ENCODE peak calls at places on chromosomes 13 and 19, in five cellular contexts. D is fibroblast of pulmonary artery; X is heart right ventricle; M is Caco-2; F is CD8-positive, alpha-beta T cell. Y is an unnamed sample.

GRCh38 chr13:99140831-99141230 is 59.8 kb upstream of the UBAC2 start:
- DNase-seq in D (no peak), X (no peak), M (no peak), F (no peak), Y (no peak)

GRCh38 chr19:43578787-43579186 is 3.2 kb downstream of the PINLYP start:
- DNase-seq in D (no peak), X (no peak), M (no peak), F (no peak), Y (no peak)

GRCh38 chr19:29591670-29592069 is 14.4 kb upstream of the POP4 start:
- DNase-seq in D (no peak), X (no peak), M (no peak), F (no peak), Y (no peak)

GRCh38 chr19:5826531-5827341 is 12.8 kb downstream of the FUT6 start:
- DNase-seq in D (peak), X (peak), M (peak), F (peak), Y (no peak)

GRCh38 chr19:2574971-2575630 is 99.2 kb downstream of the GADD45B start:
- DNase-seq in D (no peak), X (no peak), M (no peak), F (no peak), Y (no peak)

GRCh38 chr19:2113436-2114211 is 16.9 kb downstream of the IZUMO4 start:
- DNase-seq in D (peak), X (no peak), M (no peak), F (no peak), Y (no peak)

GRCh38 chr19:46529622-46530451 is 34.2 kb upstream of the PNMA8B start:
- DNase-seq in D (peak), X (peak), M (no peak), F (peak), Y (no peak)

GRCh38 chr13:79519252-79519651 is 38.3 kb downstream of the NDFIP2 start:
- DNase-seq in D (peak), X (no peak), M (no peak), F (no peak), Y (no peak)

GRCh38 chr19:970695-971094 is 13.4 kb upstream of the WDR18 start:
- DNase-seq in D (no peak), X (no peak), M (peak), F (no peak), Y (no peak)

GRCh38 chr13:79803939-79804487 is 323.1 kb downstream of the NDFIP2 start:
- DNase-seq in D (no peak), X (no peak), M (no peak), F (no peak), Y (no peak)

GRCh38 chr13:80955487-80955886 is 614.6 kb upstream of the SPRY2 start:
- DNase-seq in D (peak), X (no peak), M (no peak), F (no peak), Y (no peak)

GRCh38 chr13:42275098-42275471 is 3.1 kb downstream of the AKAP11 start:
- DNase-seq in D (no peak), X (no peak), M (no peak), F (no peak), Y (peak)

GRCh38 chr19:48741222-48741999 is 1.0 kb upstream of the RASIP1 start:
- DNase-seq in D (no peak), X (peak), M (peak), F (no peak), Y (no peak)

GRCh38 chr13:29523199-29523931 is 72.1 kb downstream of the SLC7A1 start:
- DNase-seq in D (peak), X (peak), M (no peak), F (no peak), Y (no peak)

GRCh38 chr19:3509566-3509989 is 3.5 kb downstream of the FZR1 start:
- DNase-seq in D (peak), X (no peak), M (no peak), F (peak), Y (no peak)

GRCh38 chr19:33500991-33501390 is 20.6 kb downstream of the PEPD start:
- DNase-seq in D (no peak), X (no peak), M (no peak), F (no peak), Y (no peak)

GRCh38 chr19:6087074-6087506 is 23.2 kb downstream of the RFX2 start:
- DNase-seq in D (no peak), X (no peak), M (peak), F (peak), Y (no peak)

GRCh38 chr13:88248393-88248792 is 577.2 kb downstream of the SLITRK5 start:
- DNase-seq in D (no peak), X (no peak), M (no peak), F (no peak), Y (no peak)

GRCh38 chr19:30001794-30002193 is 59.8 kb downstream of the URI1 start:
- DNase-seq in D (peak), X (no peak), M (no peak), F (no peak), Y (no peak)

GRCh38 chr13:106888148-106888547 is 320.2 kb upstream of the ARGLU1 start:
- DNase-seq in D (no peak), X (no peak), M (no peak), F (no peak), Y (no peak)

GRCh38 chr13:94967183-94968039 is 255.1 kb upstream of the SOX21 start:
- DNase-seq in D (peak), X (no peak), M (no peak), F (no peak), Y (no peak)
- H3K4me3 ChIP-seq in D (peak), X (no peak), M (no peak), F (no peak), Y (no peak)

GRCh38 chr13:71018544-71018943 is 848.5 kb downstream of the DACH1 start:
- DNase-seq in D (no peak), X (no peak), M (no peak), F (no peak), Y (no peak)

GRCh38 chr13:71021810-71022422 is 845.1 kb downstream of the DACH1 start:
- DNase-seq in D (no peak), X (no peak), M (no peak), F (no peak), Y (no peak)

GRCh38 chr13:71015516-71015915 is 851.5 kb downstream of the DACH1 start:
- DNase-seq in D (no peak), X (no peak), M (peak), F (no peak), Y (no peak)

GRCh38 chr13:71015021-71015420 is 852.0 kb downstream of the DACH1 start:
- DNase-seq in D (no peak), X (no peak), M (peak), F (no peak), Y (no peak)

GRCh38 chr13:71017607-71018006 is 849.4 kb downstream of the DACH1 start:
- DNase-seq in D (no peak), X (no peak), M (no peak), F (no peak), Y (no peak)
- TF ChIP-seq CTCF in D (no peak), X (no peak), M (no peak), F (no peak), Y (no peak)

DNA sequence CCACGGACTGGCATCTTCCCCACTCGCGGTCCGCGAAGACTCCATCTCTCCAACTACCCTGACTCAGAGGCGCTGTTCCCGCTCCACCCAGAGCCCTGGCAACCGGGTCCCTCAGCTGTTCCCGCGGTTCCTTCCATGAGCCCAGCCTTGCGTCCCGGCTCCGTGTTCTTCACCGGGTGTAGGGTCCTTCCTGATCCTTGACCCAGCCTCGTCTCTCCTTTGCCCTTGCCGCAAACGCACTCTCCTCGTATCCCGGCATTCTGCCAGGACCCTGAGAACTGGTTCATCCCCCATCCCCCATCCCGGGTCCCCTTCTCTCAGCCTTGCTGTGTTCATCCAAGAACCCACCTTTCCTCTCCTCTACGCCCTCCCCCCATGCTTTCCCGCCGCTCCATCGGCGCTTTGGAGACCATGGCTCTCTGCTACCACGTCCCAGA is 705 bp downstream of the ICAM5 start:
- DNase-seq in D (no peak), X (no peak), M (no peak), F (no peak), Y (no peak)
- H3K4me3 ChIP-seq in D (peak), X (peak), M (peak), F (peak), Y (peak)

GRCh38 chr19:50416815-50417137 is 2.0 kb upstream of the SPIB start:
- DNase-seq in D (no peak), X (no peak), M (no peak), F (no peak), Y (no peak)
- TF ChIP-seq CTCF in D (no peak), X (no peak), M (no peak), F (no peak), Y (no peak)

DNA sequence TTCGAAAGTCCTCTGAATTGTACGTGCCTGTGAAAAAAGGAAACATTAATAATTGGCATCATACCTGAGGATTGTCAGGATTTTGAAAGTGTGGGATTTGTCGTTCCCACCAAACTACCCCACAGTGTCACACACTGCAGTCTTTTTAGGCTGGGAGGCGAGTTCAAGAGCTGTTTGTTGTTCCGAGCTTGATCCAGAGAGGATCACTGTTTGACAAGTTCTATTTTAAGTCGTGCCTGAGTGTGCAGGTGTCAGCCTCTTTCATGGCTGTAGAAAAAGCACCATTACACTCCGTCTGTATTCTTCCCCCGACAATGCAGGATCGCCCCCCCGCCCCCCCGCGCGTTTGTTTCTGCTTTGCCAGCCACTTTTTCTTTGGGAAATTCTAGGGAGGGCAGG is 635 bp upstream of the NBEA start:
- DNase-seq in D (no peak), X (no peak), M (no peak), F (no peak), Y (no peak)
- H3K4me3 ChIP-seq in D (peak), X (peak), M (peak), F (no peak), Y (peak)

GRCh38 chr13:110590577-110590976 is 24.8 kb upstream of the NAXD start:
- DNase-seq in D (no peak), X (no peak), M (no peak), F (no peak), Y (no peak)

GRCh38 chr13:110597041-110597689 is 18.2 kb upstream of the NAXD start:
- DNase-seq in D (no peak), X (no peak), M (no peak), F (no peak), Y (no peak)

GRCh38 chr13:110589991-110590390 is 25.4 kb upstream of the NAXD start:
- DNase-seq in D (no peak), X (no peak), M (no peak), F (no peak), Y (no peak)

GRCh38 chr13:110592670-110593069 is 22.7 kb upstream of the NAXD start:
- DNase-seq in D (no peak), X (no peak), M (no peak), F (no peak), Y (no peak)

GRCh38 chr13:110593430-110594130 is 21.8 kb upstream of the NAXD start:
- DNase-seq in D (peak), X (no peak), M (no peak), F (no peak), Y (peak)
- TF ChIP-seq CTCF in D (peak), X (peak), M (peak), F (no peak), Y (peak)

Y was measured in GM12864.